ENCODE peak calls at places on chromosomes 1 and 21, in eight cellular contexts. C is mammary epithelial cell; Q is GM10248; E is tibial nerve; P is CD4-positive, alpha-beta T cell; J is AG09309; M is fibroblast of lung; W is spleen. U is an unnamed sample.

GRCh38 chr1:36384542-36385409 is 948 bp downstream of the STK40 start:
- DNase-seq in C (peak; percentile 78), Q (no peak), E (peak; percentile 38), P (no peak), J (no peak), M (peak; percentile 21), W (peak; percentile 92), U (no peak)

GRCh38 chr1:109312978-109313775 is 6.4 kb upstream of the MYBPHL start:
- DNase-seq in C (no peak), Q (no peak), E (peak; percentile 22), P (no peak), J (no peak), M (no peak), W (no peak), U (no peak)

GRCh38 chr1:9009438-9010366 is 16.5 kb downstream of the SLC2A7 start:
- DNase-seq in C (no peak), Q (peak; percentile 66), E (no peak), P (no peak), J (no peak), M (peak; percentile 24), W (peak; percentile 85), U (no peak)

GRCh38 chr1:180040034-180040433 is 85.4 kb downstream of the CEP350 start:
- DNase-seq in C (peak; percentile 65), Q (no peak), E (no peak), P (no peak), J (peak; percentile 79), M (peak; percentile 42), W (no peak), U (no peak)

GRCh38 chr1:41769068-41769467 is 149.7 kb downstream of the HIVEP3 start:
- DNase-seq in C (no peak), Q (no peak), E (no peak), P (no peak), J (no peak), M (no peak), W (no peak), U (no peak)

GRCh38 chr21:41008971-41009370 is 159.0 kb upstream of the BACE2 start:
- DNase-seq in C (no peak), Q (no peak), E (no peak), P (no peak), J (no peak), M (no peak), W (no peak), U (no peak)

GRCh38 chr1:36342426-36343185 is 19.2 kb upstream of the EVA1B start:
- DNase-seq in C (peak; percentile 77), Q (peak; percentile 71), E (peak; percentile 44), P (peak; percentile 58), J (no peak), M (peak; percentile 59), W (peak; percentile 89), U (no peak)

GRCh38 chr1:186244825-186245224 is 130.2 kb downstream of the TPR start:
- DNase-seq in C (no peak), Q (no peak), E (no peak), P (no peak), J (no peak), M (no peak), W (no peak), U (no peak)

GRCh38 chr1:212254853-212255363 is 30.3 kb upstream of the PPP2R5A start:
- DNase-seq in C (no peak), Q (no peak), E (no peak), P (no peak), J (no peak), M (no peak), W (no peak), U (no peak)

GRCh38 chr1:210394281-210394798 is 65.6 kb downstream of the HHAT start:
- DNase-seq in C (peak; percentile 95), Q (no peak), E (peak; percentile 9), P (no peak), J (no peak), M (peak; percentile 89), W (no peak), U (no peak)

GRCh38 chr1:112508242-112509004 is at the start of gene WNT2B:
- DNase-seq in C (peak; percentile 12), Q (peak; percentile 68), E (no peak), P (peak; percentile 39), J (no peak), M (no peak), W (peak; percentile 85), U (no peak)

GRCh38 chr1:212858461-212859265 is 588 bp downstream of the FLVCR1 start:
- DNase-seq in C (peak; percentile 48), Q (peak; percentile 43), E (peak; percentile 17), P (peak; percentile 10), J (no peak), M (peak; percentile 50), W (peak; percentile 85), U (no peak)

GRCh38 chr1:162284206-162284955 is 92.3 kb downstream of the SPATA46 start:
- DNase-seq in C (no peak), Q (no peak), E (no peak), P (no peak), J (no peak), M (peak; percentile 56), W (no peak), U (no peak)

GRCh38 chr1:63866085-63866484 is 92.3 kb downstream of the ROR1 start:
- DNase-seq in C (no peak), Q (no peak), E (no peak), P (no peak), J (no peak), M (peak; percentile 52), W (no peak), U (no peak)

GRCh38 chr21:25733859-25734653 is 648 bp downstream of the ATP5PF start:
- DNase-seq in C (peak; percentile 20), Q (no peak), E (no peak), P (no peak), J (no peak), M (peak; percentile 48), W (peak; percentile 94), U (no peak)

GRCh38 chr1:226098870-226099832 is 36.6 kb downstream of the H3-3A start:
- DNase-seq in C (peak; percentile 58), Q (no peak), E (no peak), P (no peak), J (no peak), M (no peak), W (peak; percentile 28), U (peak; percentile 39)

GRCh38 chr1:84789014-84789413 is 98.8 kb upstream of the SSX2IP start:
- DNase-seq in C (no peak), Q (no peak), E (no peak), P (no peak), J (no peak), M (no peak), W (no peak), U (no peak)

GRCh38 chr1:169523904-169524303 is 38.2 kb upstream of the SLC19A2 start:
- DNase-seq in C (no peak), Q (no peak), E (no peak), P (no peak), J (no peak), M (no peak), W (no peak), U (no peak)

GRCh38 chr1:100866041-100866900 is 28.4 kb downstream of the EXTL2 start:
- DNase-seq in C (peak; percentile 48), Q (peak; percentile 19), E (no peak), P (no peak), J (peak; percentile 40), M (peak; percentile 57), W (no peak), U (no peak)

GRCh38 chr21:15638856-15639549 is 90.8 kb upstream of the USP25 start:
- DNase-seq in C (peak; percentile 58), Q (no peak), E (no peak), P (no peak), J (no peak), M (peak; percentile 50), W (no peak), U (no peak)

GRCh38 chr1:6083385-6083784 is 37.7 kb downstream of the KCNAB2 start:
- DNase-seq in C (no peak), Q (no peak), E (no peak), P (no peak), J (no peak), M (no peak), W (no peak), U (no peak)

GRCh38 chr1:17338706-17339493 is 30.9 kb downstream of the PADI4 start:
- DNase-seq in C (no peak), Q (no peak), E (no peak), P (no peak), J (no peak), M (no peak), W (no peak), U (peak; percentile 59)
- TF ChIP-seq CTCF in C (no peak), Q (no peak), E (no peak), P (no peak), J (no peak), M (no peak), W (no peak), U (peak; percentile 30)

GRCh38 chr21:38959686-38960049 is 153.9 kb downstream of the ETS2 start:
- DNase-seq in C (no peak), Q (no peak), E (no peak), P (no peak), J (no peak), M (no peak), W (no peak), U (no peak)
- TF ChIP-seq CTCF in C (no peak), Q (no peak), E (no peak), P (no peak), J (no peak), M (no peak), W (no peak), U (no peak)

GRCh38 chr1:228071839-228072657 is 10.5 kb upstream of the ARF1 start:
- DNase-seq in C (no peak), Q (no peak), E (no peak), P (no peak), J (no peak), M (no peak), W (peak; percentile 39), U (no peak)

GRCh38 chr1:228070851-228071250 is 11.7 kb upstream of the ARF1 start:
- DNase-seq in C (no peak), Q (no peak), E (no peak), P (no peak), J (no peak), M (no peak), W (no peak), U (no peak)

GRCh38 chr1:228073061-228073869 is 9.2 kb upstream of the ARF1 start:
- DNase-seq in C (no peak), Q (no peak), E (no peak), P (no peak), J (no peak), M (no peak), W (peak; percentile 71), U (no peak)

GRCh38 chr1:228073870-228074545 is 8.5 kb upstream of the ARF1 start:
- DNase-seq in C (no peak), Q (no peak), E (no peak), P (no peak), J (no peak), M (no peak), W (peak; percentile 74), U (no peak)

DNA sequence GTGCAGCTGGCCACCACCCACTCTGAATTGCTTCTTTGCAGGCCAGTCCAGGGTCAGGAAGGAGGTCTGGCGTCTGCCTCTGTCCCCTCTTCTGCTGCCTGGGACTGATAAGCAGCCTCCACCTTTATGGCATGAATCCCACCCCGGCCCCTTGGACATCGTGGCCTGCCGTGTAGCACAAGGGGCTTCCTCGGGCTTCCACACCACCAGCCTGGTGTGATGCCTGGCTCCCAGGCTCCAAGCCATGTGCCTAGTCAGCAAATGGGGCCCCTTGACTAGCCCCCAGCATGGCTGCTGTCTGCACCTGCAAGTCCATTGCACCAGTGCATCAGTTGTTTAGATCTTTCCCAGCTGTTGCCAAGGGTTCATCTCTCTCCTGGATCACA is 9.9 kb upstream of the ARF1 start:
- DNase-seq in C (no peak), Q (no peak), E (no peak), P (no peak), J (no peak), M (no peak), W (peak; percentile 62), U (no peak)
- TF ChIP-seq CTCF in C (no peak), Q (no peak), E (no peak), P (no peak), J (no peak), M (no peak), W (no peak), U (no peak)

GRCh38 chr1:151976868-151977267 is 16.8 kb downstream of the S100A10 start:
- DNase-seq in C (peak; percentile 84), Q (no peak), E (no peak), P (no peak), J (no peak), M (peak; percentile 80), W (no peak), U (no peak)
- TF ChIP-seq CTCF in C (no peak), Q (no peak), E (no peak), P (no peak), J (no peak), M (no peak), W (no peak), U (no peak)